ENCODE peak calls at places on chromosomes 16 and 17, in four cellular contexts. K is prostate gland, A is transverse colon, Y is stomach. C is an unnamed sample. For H3K4me1, the result is how much of the 10 kb centered on the place peaks cover.

GRCh38 chr17:45022288-45022648 is 29.2 kb downstream of the DCAKD start:
- DNase-seq in K (no peak), A (no peak), Y (no peak), C (no peak)

GRCh38 chr16:19696312-19696711 is 21.7 kb downstream of the KNOP1 start:
- DNase-seq in K (peak), A (peak), Y (peak), C (no peak)

GRCh38 chr16:12187939-12188673 is 211.6 kb downstream of the SNX29 start:
- DNase-seq in K (no peak), A (no peak), Y (no peak), C (no peak)

GRCh38 chr16:89655062-89655643 is 2.4 kb downstream of the CHMP1A start:
- DNase-seq in K (no peak), A (no peak), Y (no peak), C (no peak)

GRCh38 chr16:12067714-12068401 is 91.3 kb downstream of the SNX29 start:
- DNase-seq in K (peak), A (peak), Y (peak), C (no peak)

GRCh38 chr17:42695500-42695899 is 13.2 kb downstream of the CNTNAP1 start:
- DNase-seq in K (no peak), A (no peak), Y (no peak), C (no peak)

GRCh38 chr16:12395266-12395665 is 408.4 kb downstream of the CPPED1 start:
- DNase-seq in K (no peak), A (no peak), Y (no peak), C (no peak)

GRCh38 chr17:68641276-68642117 is 40.3 kb upstream of the FAM20A start:
- DNase-seq in K (no peak), A (no peak), Y (no peak), C (no peak)

GRCh38 chr17:12599185-12599920 is 66.3 kb upstream of the MYOCD start:
- DNase-seq in K (no peak), A (no peak), Y (no peak), C (no peak)

GRCh38 chr17:17204041-17204591 is 2.0 kb downstream of the PLD6 start:
- DNase-seq in K (no peak), A (peak), Y (peak), C (no peak)

GRCh38 chr17:83127431-83128160 is 48.2 kb downstream of the METRNL start:
- DNase-seq in K (no peak), A (no peak), Y (no peak), C (no peak)

GRCh38 chr17:76953926-76954325 is 85.7 kb downstream of the MGAT5B start:
- DNase-seq in K (no peak), A (no peak), Y (no peak), C (no peak)

GRCh38 chr16:88830250-88830649 is 18.5 kb upstream of the APRT start:
- DNase-seq in K (no peak), A (peak), Y (no peak), C (no peak)

GRCh38 chr17:77644981-77645380 is 313.5 kb upstream of the TNRC6C start:
- DNase-seq in K (no peak), A (no peak), Y (no peak), C (no peak)

GRCh38 chr16:81652798-81653505 is 126.1 kb upstream of the PLCG2 start:
- DNase-seq in K (no peak), A (peak), Y (no peak), C (no peak)

GRCh38 chr16:2964416-2965223 is 545 bp downstream of the KREMEN2 start:
- DNase-seq in K (no peak), A (peak), Y (peak), C (no peak)

GRCh38 chr16:2474877-2475412 is at the start of gene TBC1D24:
- DNase-seq in K (peak), A (peak), Y (peak), C (no peak)

GRCh38 chr17:74749262-74750038 is 1.0 kb downstream of the NHERF1 start:
- DNase-seq in K (no peak), A (peak), Y (no peak), C (no peak)

GRCh38 chr17:21161498-21162393 is 35.0 kb downstream of the DHRS7B start:
- DNase-seq in K (no peak), A (no peak), Y (no peak), C (no peak)

GRCh38 chr17:76240461-76241204 is at the start of gene RNF157:
- DNase-seq in K (peak), A (peak), Y (peak), C (no peak)

GRCh38 chr17:15914400-15915165 is 30.3 kb upstream of the ADORA2B start:
- DNase-seq in K (no peak), A (no peak), Y (peak), C (no peak)

DNA sequence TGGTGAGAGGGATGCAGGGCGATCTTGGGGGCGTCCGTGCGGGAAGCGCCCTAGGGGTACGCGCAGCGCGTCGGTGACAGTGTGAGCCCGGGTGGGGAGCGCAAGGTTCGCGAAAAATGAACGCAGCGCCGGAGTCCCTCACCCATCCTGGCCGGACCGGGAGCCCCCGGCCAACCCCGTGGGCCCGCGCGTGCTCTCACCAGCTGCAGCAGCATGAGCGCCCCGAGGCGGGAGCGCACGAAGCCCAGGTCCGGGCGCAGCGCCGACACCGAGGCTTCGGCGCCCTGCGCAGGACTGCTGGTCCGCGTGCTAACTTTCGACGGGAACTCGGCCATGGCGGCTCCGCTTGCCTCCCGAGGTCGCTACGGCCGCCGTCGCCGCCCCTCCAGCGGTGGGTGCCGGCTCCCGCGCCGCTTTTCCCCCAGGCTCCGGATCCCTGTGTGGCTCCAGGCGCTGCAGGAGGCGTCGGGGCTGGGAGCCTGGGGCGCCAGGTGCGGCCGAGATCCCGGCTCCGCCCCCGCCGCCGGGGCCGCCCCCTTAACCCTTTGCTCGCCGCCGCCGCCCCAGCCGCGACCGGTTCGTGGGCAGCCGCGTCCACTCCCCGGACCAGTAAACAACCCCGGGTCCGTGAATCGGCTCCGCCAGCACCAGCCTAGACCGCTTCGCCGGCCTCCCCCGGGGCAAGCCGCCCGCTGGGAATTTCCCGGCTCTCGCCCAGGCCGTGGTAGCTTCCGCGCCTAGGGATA is at the start of gene PLLP:
- DNase-seq in K (no peak), A (peak), Y (peak), C (no peak)
- TF ChIP-seq POLR2AphosphoS5 in K (no peak), A (no peak), Y (peak), C (no peak)

GRCh38 chr17:2391597-2392251 is 9.1 kb downstream of the MNT start:
- DNase-seq in K (no peak), A (no peak), Y (no peak), C (no peak)
- H3K4me1 ChIP-seq in K (under half), A (under half), Y (under half), C (half or more)

GRCh38 chr17:43834106-43834505 is 1.2 kb upstream of the MPP3 start:
- DNase-seq in K (no peak), A (no peak), Y (no peak), C (no peak)
- TF ChIP-seq POLR2AphosphoS5 in K (no peak), A (no peak), Y (no peak), C (no peak)

GRCh38 chr17:41421617-41422016 is 2.8 kb downstream of the KRT37 start:
- DNase-seq in K (no peak), A (no peak), Y (no peak), C (no peak)

GRCh38 chr17:41418116-41418860 is 6.1 kb downstream of the KRT37 start:
- DNase-seq in K (no peak), A (no peak), Y (no peak), C (no peak)

GRCh38 chr17:41419712-41420111 is 4.7 kb downstream of the KRT37 start:
- DNase-seq in K (peak), A (no peak), Y (no peak), C (no peak)

GRCh38 chr17:41420134-41420533 is 4.3 kb downstream of the KRT37 start:
- DNase-seq in K (peak), A (no peak), Y (no peak), C (no peak)

GRCh38 chr17:41421116-41421515 is 3.3 kb downstream of the KRT37 start:
- DNase-seq in K (peak), A (no peak), Y (no peak), C (no peak)
- H3K4me1 ChIP-seq in K (under half), A (under half), Y (under half), C (half or more)

GRCh38 chr16:28491080-28491969 is 549 bp downstream of the CLN3 start:
- DNase-seq in K (peak), A (peak), Y (no peak), C (no peak)
- TF ChIP-seq POLR2AphosphoS5 in K (no peak), A (no peak), Y (no peak), C (no peak)

DNA sequence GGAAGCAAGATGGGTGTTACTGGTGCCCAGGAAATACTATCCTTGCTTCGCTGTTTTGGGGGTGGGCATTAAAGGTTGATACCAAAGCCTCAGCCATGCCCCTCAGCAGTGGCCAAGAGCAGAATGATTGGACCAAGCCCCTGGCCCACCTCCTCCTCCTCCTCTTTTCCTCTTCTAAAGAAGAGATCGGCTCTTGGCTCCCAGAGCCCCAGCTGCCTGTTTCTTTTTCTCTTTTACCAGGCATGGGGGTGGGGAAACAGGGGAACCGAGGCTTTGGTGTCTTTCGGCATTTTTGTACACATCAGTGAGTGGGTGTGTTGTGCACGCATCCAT is 5.8 kb downstream of the THRA start:
- DNase-seq in K (no peak), A (no peak), Y (no peak), C (no peak)
- H3K4me1 ChIP-seq in K (under half), A (half or more), Y (half or more), C (half or more)

GRCh38 chr16:14070555-14070876 is 603 bp upstream of the MRTFB start:
- DNase-seq in K (no peak), A (no peak), Y (no peak), C (no peak)

GRCh38 chr16:14070877-14071575 is at the start of gene MRTFB:
- DNase-seq in K (peak), A (peak), Y (peak), C (no peak)

GRCh38 chr16:14069818-14070217 is 1.3 kb upstream of the MRTFB start:
- DNase-seq in K (no peak), A (no peak), Y (no peak), C (no peak)

GRCh38 chr16:14072360-14072759 is 1.2 kb downstream of the MRTFB start:
- DNase-seq in K (no peak), A (no peak), Y (no peak), C (no peak)

GRCh38 chr16:14071576-14072271 is 605 bp downstream of the MRTFB start:
- DNase-seq in K (peak), A (no peak), Y (no peak), C (no peak)
- TF ChIP-seq POLR2AphosphoS5 in K (no peak), A (no peak), Y (no peak), C (no peak)

DNA sequence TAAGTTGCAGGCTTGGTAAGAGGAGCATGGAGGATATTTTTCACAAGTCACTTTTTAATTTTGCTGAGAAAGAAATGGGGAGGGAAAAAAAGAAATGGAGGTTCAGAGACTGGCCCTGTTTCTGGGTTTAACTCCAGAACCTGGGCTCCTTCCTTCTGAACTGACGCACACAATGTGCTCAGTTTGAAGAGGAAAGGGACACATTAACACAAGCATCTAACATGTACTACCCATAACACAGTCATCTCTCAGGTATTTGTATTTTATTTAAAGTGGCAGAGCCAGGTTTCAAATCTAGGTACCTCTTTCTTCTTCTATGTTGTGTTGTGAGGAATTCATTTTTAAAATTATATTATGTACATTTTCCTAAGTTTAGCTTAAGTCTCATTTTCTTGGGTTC is 5.3 kb upstream of the TMEM100 start:
- DNase-seq in K (no peak), A (no peak), Y (no peak), C (no peak)
- H3K4me1 ChIP-seq in K (under half), A (under half), Y (under half), C (half or more)